ENCODE peak calls at places on chromosomes 4 and X, in five cellular contexts. L, R, K, Z and B are unnamed samples.

GRCh38 chrX:153993079-153993478 is 20.5 kb downstream of the TMEM187 start:
- DNase-seq in Z (no peak), K (no peak), R (no peak), L (no peak), B (no peak)

GRCh38 chr4:153764611-153765368 is 5.0 kb upstream of the RNF175 start:
- DNase-seq in R (no peak), Z (no peak), L (no peak), K (no peak), B (peak; percentile 60)

GRCh38 chrX:18981124-18981807 is 2.6 kb downstream of the PHKA2 start:
- DNase-seq in R (no peak), Z (no peak), L (no peak), K (no peak), B (no peak)

GRCh38 chrX:1109580-1110119 is 102.8 kb downstream of the CRLF2 start:
- DNase-seq in L (no peak), K (no peak), Z (no peak), R (no peak), B (no peak)

GRCh38 chr4:182384496-182385155 is 141.4 kb downstream of the TENM3 start:
- DNase-seq in R (peak; percentile 9), L (no peak), Z (no peak), K (no peak), B (peak; percentile 45)

GRCh38 chr4:173652283-173652931 is 122.4 kb upstream of the HAND2 start:
- DNase-seq in L (no peak), K (no peak), R (no peak), Z (no peak), B (no peak)

GRCh38 chr4:24321151-24321550 is 263.2 kb downstream of the DHX15 start:
- DNase-seq in R (peak; percentile 3), L (no peak), Z (peak; percentile 42), K (no peak), B (peak; percentile 81)

GRCh38 chr4:30821891-30822612 is 101.9 kb downstream of the PCDH7 start:
- DNase-seq in K (no peak), R (no peak), Z (peak; percentile 17), L (no peak), B (peak; percentile 49)

GRCh38 chrX:88603237-88603636 is 143.8 kb upstream of the CPXCR1 start:
- DNase-seq in L (no peak), R (no peak), Z (no peak), K (no peak), B (no peak)

GRCh38 chr4:151415978-151416377 is 7.0 kb downstream of the FHIP1A start:
- DNase-seq in K (no peak), Z (peak; percentile 70), L (no peak), R (peak; percentile 69), B (peak; percentile 83)

GRCh38 chr4:7094931-7095330 is 27.1 kb upstream of the GRPEL1 start:
- DNase-seq in K (no peak), L (no peak), R (no peak), Z (no peak), B (no peak)

GRCh38 chr4:158610790-158611189 is 60.9 kb downstream of the C4orf46 start:
- DNase-seq in R (peak; percentile 35), K (no peak), L (no peak), Z (no peak), B (peak; percentile 35)

GRCh38 chrX:19747672-19748610 is 139.5 kb downstream of the SH3KBP1 start:
- DNase-seq in L (no peak), Z (no peak), K (no peak), R (no peak), B (no peak)

GRCh38 chr4:13109536-13109935 is 374.6 kb downstream of the RAB28 start:
- DNase-seq in L (no peak), Z (no peak), K (no peak), R (no peak), B (no peak)

GRCh38 chrX:13898084-13898483 is 81.2 kb upstream of the GPM6B start:
- DNase-seq in R (peak; percentile 58), K (peak; percentile 23), L (peak; percentile 18), Z (peak; percentile 6), B (no peak)

GRCh38 chr4:150248181-150248580 is 169.9 kb downstream of the DCLK2 start:
- DNase-seq in R (no peak), L (no peak), K (no peak), Z (no peak), B (no peak)

GRCh38 chr4:185879666-185880312 is 67.8 kb upstream of the SORBS2 start:
- DNase-seq in K (no peak), L (no peak), R (no peak), Z (no peak), B (no peak)

GRCh38 chr4:25402521-25402920 is 25.5 kb downstream of the ANAPC4 start:
- DNase-seq in Z (peak; percentile 71), K (no peak), L (no peak), R (peak; percentile 62), B (peak; percentile 9)

GRCh38 chr4:4254666-4255065 is 6.6 kb upstream of the TMEM128 start:
- DNase-seq in R (no peak), Z (no peak), L (no peak), K (peak; percentile 81), B (no peak)

GRCh38 chrX:1528186-1528883 is 8.7 kb downstream of the P2RY8 start:
- DNase-seq in Z (no peak), R (no peak), L (no peak), K (no peak), B (no peak)

GRCh38 chrX:2714551-2714950 is 23.5 kb downstream of the CD99 start:
- DNase-seq in Z (no peak), K (no peak), L (no peak), R (no peak), B (no peak)

GRCh38 chr4:3406021-3406420 is 35.7 kb upstream of the HGFAC start:
- DNase-seq in L (no peak), K (no peak), Z (no peak), R (no peak), B (no peak)

GRCh38 chr4:153207561-153207960 is 3.3 kb downstream of the TRIM2 start:
- DNase-seq in K (peak; percentile 44), Z (peak; percentile 33), L (peak; percentile 57), R (peak; percentile 29), B (peak; percentile 16)

GRCh38 chrX:118346258-118347094 is 570 bp downstream of the WDR44 start:
- DNase-seq in L (peak; percentile 34), Z (peak; percentile 57), R (no peak), K (peak; percentile 62), B (peak; percentile 20)

GRCh38 chr4:26813698-26814097 is 46.9 kb upstream of the STIM2 start:
- DNase-seq in L (no peak), Z (no peak), R (no peak), K (peak; percentile 38), B (no peak)

GRCh38 chrX:15761564-15762191 is 23.6 kb downstream of the CA5B start:
- DNase-seq in K (peak; percentile 14), R (peak; percentile 38), L (peak; percentile 29), Z (peak; percentile 44), B (peak; percentile 22)

GRCh38 chr4:160537681-160538080 is 1434.8 kb downstream of the RAPGEF2 start:
- DNase-seq in L (no peak), R (no peak), Z (no peak), K (no peak), B (peak; percentile 46)

GRCh38 chrX:128460835-128461234 is 408.6 kb upstream of the ACTRT1 start:
- DNase-seq in Z (no peak), R (no peak), L (no peak), K (no peak), B (no peak)

GRCh38 chrX:20060961-20061868 is 55.5 kb downstream of the MAP7D2 start:
- DNase-seq in K (no peak), L (no peak), R (no peak), Z (no peak), B (no peak)